ENCODE peak calls at places on chromosomes 11 and 22, in seven cellular contexts. One of them, this sample, is unnamed.

GRCh38 chr11:61149624-61150615 is 11.3 kb downstream of the VPS37C start:
- DNase-seq in fibroblast of mammary gland: no peak
- DNase-seq in NCI-H1092: no peak
- DNase-seq in AG04449: no peak
- DNase-seq in CD8-positive, alpha-beta T cell: no peak
- DNase-seq in stimulated activated CD4-positive, alpha-beta T cell treated with anti-CD3 and anti-CD28 coated beads, Interleukin-12 subunit alpha, Interleukin-12 subunit beta, amount 100 ng/mL, for 24 hours: no peak
- DNase-seq in ELR: no peak
- DNase-seq in this sample: no peak

GRCh38 chr11:14809466-14809865 is 82.6 kb downstream of the CYP2R1 start:
- DNase-seq in stimulated activated CD4-positive, alpha-beta T cell treated with anti-CD3 and anti-CD28 coated beads, Interleukin-12 subunit alpha, Interleukin-12 subunit beta, amount 100 ng/mL, for 24 hours: no peak
- DNase-seq in ELR: no peak
- DNase-seq in fibroblast of mammary gland: no peak
- DNase-seq in CD8-positive, alpha-beta T cell: no peak
- DNase-seq in NCI-H1092: no peak
- DNase-seq in AG04449: no peak
- DNase-seq in this sample: peak; percentile 11

GRCh38 chr11:26944866-26945664 is 48.8 kb upstream of the FIBIN start:
- DNase-seq in stimulated activated CD4-positive, alpha-beta T cell treated with anti-CD3 and anti-CD28 coated beads, Interleukin-12 subunit alpha, Interleukin-12 subunit beta, amount 100 ng/mL, for 24 hours: no peak
- DNase-seq in fibroblast of mammary gland: peak; percentile 97
- DNase-seq in NCI-H1092: no peak
- DNase-seq in AG04449: no peak
- DNase-seq in CD8-positive, alpha-beta T cell: no peak
- DNase-seq in ELR: peak; percentile 13
- DNase-seq in this sample: no peak

GRCh38 chr11:16959528-16960100 is 54.6 kb downstream of the PLEKHA7 start:
- DNase-seq in CD8-positive, alpha-beta T cell: no peak
- DNase-seq in AG04449: no peak
- DNase-seq in ELR: no peak
- DNase-seq in NCI-H1092: peak; percentile 30
- DNase-seq in stimulated activated CD4-positive, alpha-beta T cell treated with anti-CD3 and anti-CD28 coated beads, Interleukin-12 subunit alpha, Interleukin-12 subunit beta, amount 100 ng/mL, for 24 hours: no peak
- DNase-seq in fibroblast of mammary gland: no peak
- DNase-seq in this sample: no peak

GRCh38 chr11:117828641-117829368 is 4.3 kb upstream of the FXYD2 start:
- DNase-seq in NCI-H1092: no peak
- DNase-seq in fibroblast of mammary gland: peak; percentile 70
- DNase-seq in stimulated activated CD4-positive, alpha-beta T cell treated with anti-CD3 and anti-CD28 coated beads, Interleukin-12 subunit alpha, Interleukin-12 subunit beta, amount 100 ng/mL, for 24 hours: peak; percentile 62
- DNase-seq in CD8-positive, alpha-beta T cell: peak; percentile 89
- DNase-seq in AG04449: no peak
- DNase-seq in ELR: peak; percentile 63
- DNase-seq in this sample: peak; percentile 81

GRCh38 chr11:19808076-19808911 is 95.7 kb downstream of the NAV2 start:
- DNase-seq in AG04449: no peak
- DNase-seq in ELR: no peak
- DNase-seq in stimulated activated CD4-positive, alpha-beta T cell treated with anti-CD3 and anti-CD28 coated beads, Interleukin-12 subunit alpha, Interleukin-12 subunit beta, amount 100 ng/mL, for 24 hours: no peak
- DNase-seq in NCI-H1092: no peak
- DNase-seq in fibroblast of mammary gland: no peak
- DNase-seq in CD8-positive, alpha-beta T cell: no peak
- DNase-seq in this sample: no peak

GRCh38 chr11:124793466-124794278 is 6.5 kb downstream of the MSANTD2 start:
- DNase-seq in ELR: peak; percentile 75
- DNase-seq in fibroblast of mammary gland: peak; percentile 62
- DNase-seq in NCI-H1092: peak; percentile 19
- DNase-seq in AG04449: no peak
- DNase-seq in stimulated activated CD4-positive, alpha-beta T cell treated with anti-CD3 and anti-CD28 coated beads, Interleukin-12 subunit alpha, Interleukin-12 subunit beta, amount 100 ng/mL, for 24 hours: no peak
- DNase-seq in CD8-positive, alpha-beta T cell: peak; percentile 21
- DNase-seq in this sample: peak; percentile 49

GRCh38 chr11:130719516-130719915 is 196.8 kb downstream of the SNX19 start:
- DNase-seq in AG04449: no peak
- DNase-seq in NCI-H1092: no peak
- DNase-seq in CD8-positive, alpha-beta T cell: no peak
- DNase-seq in ELR: no peak
- DNase-seq in stimulated activated CD4-positive, alpha-beta T cell treated with anti-CD3 and anti-CD28 coated beads, Interleukin-12 subunit alpha, Interleukin-12 subunit beta, amount 100 ng/mL, for 24 hours: no peak
- DNase-seq in fibroblast of mammary gland: peak; percentile 15
- DNase-seq in this sample: no peak

GRCh38 chr11:44726278-44727113 is at the start of gene TSPAN18:
- DNase-seq in CD8-positive, alpha-beta T cell: peak; percentile 30
- DNase-seq in AG04449: no peak
- DNase-seq in stimulated activated CD4-positive, alpha-beta T cell treated with anti-CD3 and anti-CD28 coated beads, Interleukin-12 subunit alpha, Interleukin-12 subunit beta, amount 100 ng/mL, for 24 hours: no peak
- DNase-seq in fibroblast of mammary gland: no peak
- DNase-seq in ELR: no peak
- DNase-seq in NCI-H1092: no peak
- DNase-seq in this sample: no peak

GRCh38 chr11:72263363-72263762 is 19.4 kb upstream of the PHOX2A start:
- DNase-seq in stimulated activated CD4-positive, alpha-beta T cell treated with anti-CD3 and anti-CD28 coated beads, Interleukin-12 subunit alpha, Interleukin-12 subunit beta, amount 100 ng/mL, for 24 hours: no peak
- DNase-seq in ELR: peak; percentile 71
- DNase-seq in NCI-H1092: no peak
- DNase-seq in AG04449: no peak
- DNase-seq in CD8-positive, alpha-beta T cell: no peak
- DNase-seq in fibroblast of mammary gland: peak; percentile 83
- DNase-seq in this sample: no peak

GRCh38 chr11:118939948-118940598 is 14.3 kb upstream of the BCL9L start:
- DNase-seq in ELR: no peak
- DNase-seq in stimulated activated CD4-positive, alpha-beta T cell treated with anti-CD3 and anti-CD28 coated beads, Interleukin-12 subunit alpha, Interleukin-12 subunit beta, amount 100 ng/mL, for 24 hours: peak; percentile 52
- DNase-seq in fibroblast of mammary gland: no peak
- DNase-seq in AG04449: no peak
- DNase-seq in CD8-positive, alpha-beta T cell: peak; percentile 39
- DNase-seq in NCI-H1092: no peak
- DNase-seq in this sample: no peak

GRCh38 chr11:9834281-9834680 is 170.4 kb downstream of the SWAP70 start:
- DNase-seq in stimulated activated CD4-positive, alpha-beta T cell treated with anti-CD3 and anti-CD28 coated beads, Interleukin-12 subunit alpha, Interleukin-12 subunit beta, amount 100 ng/mL, for 24 hours: no peak
- DNase-seq in CD8-positive, alpha-beta T cell: no peak
- DNase-seq in AG04449: no peak
- DNase-seq in NCI-H1092: no peak
- DNase-seq in fibroblast of mammary gland: no peak
- DNase-seq in ELR: no peak
- DNase-seq in this sample: no peak

GRCh38 chr11:116871248-116871647 is 33.8 kb upstream of the APOA1 start:
- DNase-seq in CD8-positive, alpha-beta T cell: no peak
- DNase-seq in stimulated activated CD4-positive, alpha-beta T cell treated with anti-CD3 and anti-CD28 coated beads, Interleukin-12 subunit alpha, Interleukin-12 subunit beta, amount 100 ng/mL, for 24 hours: no peak
- DNase-seq in fibroblast of mammary gland: peak; percentile 95
- DNase-seq in AG04449: no peak
- DNase-seq in NCI-H1092: no peak
- DNase-seq in ELR: peak; percentile 94
- DNase-seq in this sample: peak; percentile 28

GRCh38 chr22:25146906-25147754 is 52.5 kb upstream of the CRYBB3 start:
- DNase-seq in CD8-positive, alpha-beta T cell: no peak
- DNase-seq in stimulated activated CD4-positive, alpha-beta T cell treated with anti-CD3 and anti-CD28 coated beads, Interleukin-12 subunit alpha, Interleukin-12 subunit beta, amount 100 ng/mL, for 24 hours: no peak
- DNase-seq in ELR: no peak
- DNase-seq in AG04449: no peak
- DNase-seq in NCI-H1092: no peak
- DNase-seq in fibroblast of mammary gland: no peak
- DNase-seq in this sample: no peak

This sample was measured in SW480.